ENCODE peak calls at places on chromosomes 6 and 20, in nine cellular contexts. X is GM12878, Z is transverse colon, V is spleen, U is GM23338, T is breast epithelium, D is HCT116, H is stomach, B is prostate gland. S is an unnamed sample. For H3K4me1, the result is how much of the 10 kb centered on the place peaks cover.

GRCh38 chr6:116461563-116462507 is 660 bp downstream of the CALHM6 start:
- DNase-seq in B (no peak), Z (peak), H (peak), U (peak), V (peak), T (no peak), D (no peak), X (no peak), S (peak)

GRCh38 chr6:136173519-136174507 is 76.3 kb downstream of the MTFR2 start:
- DNase-seq in X (no peak), T (no peak), Z (no peak), B (no peak), U (no peak), H (no peak), V (no peak), D (no peak), S (no peak)

GRCh38 chr6:73667798-73668197 is 14.0 kb upstream of the SLC17A5 start:
- DNase-seq in U (no peak), X (no peak), B (no peak), T (no peak), V (no peak), Z (no peak), H (no peak), D (no peak), S (no peak)

GRCh38 chr6:161056451-161056850 is 64.9 kb downstream of the MAP3K4 start:
- DNase-seq in B (no peak), D (no peak), H (no peak), V (no peak), U (no peak), Z (no peak), X (no peak), T (no peak), S (no peak)

GRCh38 chr6:90646936-90647335 is 60.1 kb upstream of the MAP3K7 start:
- DNase-seq in X (no peak), T (no peak), U (no peak), H (no peak), B (no peak), Z (no peak), D (no peak), V (no peak), S (no peak)

GRCh38 chr6:15247214-15247749 is 1.4 kb downstream of the JARID2 start:
- DNase-seq in D (no peak), U (no peak), B (no peak), H (no peak), X (no peak), V (no peak), T (no peak), Z (no peak), S (no peak)

GRCh38 chr6:27247133-27247836 is at the start of gene PRSS16:
- DNase-seq in Z (no peak), T (no peak), B (no peak), D (no peak), V (no peak), U (no peak), X (no peak), H (no peak), S (no peak)

GRCh38 chr6:93675856-93676255 is 256.5 kb upstream of the EPHA7 start:
- DNase-seq in Z (no peak), H (no peak), U (no peak), B (no peak), V (no peak), X (no peak), T (no peak), D (no peak), S (no peak)

GRCh38 chr6:163765326-163765725 is 350.8 kb downstream of the QKI start:
- DNase-seq in U (no peak), D (no peak), B (no peak), H (no peak), V (no peak), X (no peak), Z (no peak), T (no peak), S (no peak)

GRCh38 chr6:15474196-15474595 is 188.6 kb downstream of the DTNBP1 start:
- DNase-seq in Z (no peak), V (no peak), D (no peak), U (no peak), B (no peak), T (no peak), X (no peak), H (no peak), S (no peak)

GRCh38 chr20:40512567-40512966 is 176.5 kb downstream of the MAFB start:
- DNase-seq in U (no peak), V (no peak), Z (no peak), D (no peak), T (no peak), H (no peak), B (no peak), X (no peak), S (no peak)

GRCh38 chr6:113411006-113411405 is 446.1 kb upstream of the MARCKS start:
- DNase-seq in T (no peak), H (no peak), D (no peak), U (no peak), Z (peak), V (no peak), B (no peak), X (no peak), S (no peak)

GRCh38 chr6:76683985-76684384 is 611.5 kb upstream of the IMPG1 start:
- DNase-seq in V (no peak), Z (no peak), U (peak), T (no peak), H (no peak), X (no peak), D (no peak), B (no peak), S (no peak)

GRCh38 chr6:76681781-76682180 is 609.3 kb upstream of the IMPG1 start:
- DNase-seq in V (no peak), X (no peak), Z (no peak), D (no peak), B (no peak), T (no peak), H (no peak), U (no peak), S (no peak)

GRCh38 chr6:76682842-76683241 is 610.4 kb upstream of the IMPG1 start:
- DNase-seq in U (peak), H (no peak), X (no peak), V (no peak), Z (no peak), D (peak), T (no peak), B (no peak), S (no peak)

DNA sequence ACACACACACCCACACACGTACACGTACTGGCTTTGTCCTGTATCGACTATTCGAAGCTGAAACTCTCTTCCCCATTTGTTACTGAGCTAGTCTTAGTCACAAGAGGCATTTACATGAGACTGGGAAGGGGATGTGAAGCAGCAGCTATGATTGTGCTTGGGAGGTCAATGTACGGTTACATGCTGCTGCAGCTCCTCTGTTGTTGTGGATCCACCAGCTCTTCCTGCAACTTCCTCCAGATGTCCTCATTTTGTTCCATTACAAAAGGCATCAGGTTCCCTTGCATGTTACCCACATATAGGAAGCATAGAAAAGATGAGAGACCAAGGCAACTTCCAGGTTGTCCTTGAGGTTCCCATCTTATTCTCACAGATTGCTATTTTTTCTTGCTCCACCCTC is 612.4 kb upstream of the IMPG1 start:
- DNase-seq in D (no peak), V (no peak), X (no peak), U (peak), H (no peak), B (no peak), Z (no peak), T (no peak), S (no peak)
- TF ChIP-seq POLR2AphosphoS5 in D (no peak), V (no peak), X (no peak), U (no peak), H (no peak), B (no peak), Z (no peak), T (no peak), S (no peak)

DNA sequence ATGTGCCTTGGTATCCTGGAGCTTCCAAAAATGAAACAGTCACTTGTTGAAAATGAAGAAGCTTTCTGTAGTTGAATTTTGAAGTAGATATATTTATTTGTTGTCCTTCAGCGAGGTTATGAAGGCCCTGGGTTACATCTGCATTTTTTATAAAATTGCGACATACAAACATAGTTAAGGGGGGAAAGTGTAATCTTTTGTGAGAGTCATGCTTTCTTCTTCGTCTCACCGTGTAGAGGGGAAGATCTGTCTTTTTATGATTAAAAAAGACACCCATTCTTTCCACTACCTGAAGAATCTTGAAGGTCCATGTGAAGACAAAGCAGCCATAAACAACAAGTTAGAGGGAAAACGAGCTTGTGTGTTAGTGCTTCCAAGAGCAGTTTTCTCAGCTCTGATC is 37.0 kb downstream of the RREB1 start:
- DNase-seq in B (no peak), V (no peak), D (no peak), H (no peak), T (no peak), U (no peak), X (no peak), Z (no peak), S (no peak)
- H3K4me1 ChIP-seq in B (under half), V (half or more), D (half or more), H (half or more), T (under half), U (half or more), X (half or more), Z (half or more), S (half or more)

GRCh38 chr6:111485316-111485715 is 2.3 kb upstream of the REV3L start:
- DNase-seq in T (no peak), Z (no peak), H (no peak), D (no peak), V (no peak), X (no peak), U (no peak), B (no peak), S (no peak)

GRCh38 chr6:111484655-111484974 is 1.6 kb upstream of the REV3L start:
- DNase-seq in B (no peak), V (no peak), D (no peak), H (no peak), Z (no peak), T (no peak), U (no peak), X (no peak), S (no peak)

GRCh38 chr6:111482959-111483735 is at the start of gene REV3L:
- DNase-seq in V (peak), D (peak), Z (peak), H (peak), U (peak), B (peak), X (peak), T (peak), S (peak)

GRCh38 chr6:111482236-111482958 is 621 bp downstream of the REV3L start:
- DNase-seq in V (peak), U (peak), D (no peak), H (peak), Z (peak), X (no peak), T (peak), B (peak), S (peak)

GRCh38 chr6:111483736-111484654 is 977 bp upstream of the REV3L start:
- DNase-seq in B (peak), T (peak), Z (peak), V (peak), H (peak), D (peak), X (peak), U (peak), S (peak)
- TF ChIP-seq POLR2AphosphoS5 in B (peak), T (peak), Z (peak), V (peak), H (peak), D (peak), X (peak), U (peak), S (peak)

DNA sequence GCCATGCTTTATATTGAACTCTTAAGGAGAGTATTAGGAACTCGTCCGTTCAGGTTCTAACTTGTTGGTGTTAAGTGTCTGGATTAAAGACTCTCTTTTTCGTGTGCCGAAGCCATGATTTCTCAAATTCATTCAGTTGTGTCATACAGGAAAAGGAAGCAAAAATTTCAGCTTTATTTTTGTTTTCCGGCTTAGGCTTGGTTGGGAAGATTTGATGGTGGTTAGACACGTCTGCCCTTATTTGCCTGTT is 885 bp downstream of the DNAJC5 start:
- DNase-seq in H (no peak), V (no peak), X (no peak), T (no peak), B (no peak), U (no peak), Z (no peak), D (no peak), S (no peak)
- H3K4me1 ChIP-seq in H (under half), V (half or more), X (under half), T (under half), B (under half), U (under half), Z (under half), D (under half), S (under half)

DNA sequence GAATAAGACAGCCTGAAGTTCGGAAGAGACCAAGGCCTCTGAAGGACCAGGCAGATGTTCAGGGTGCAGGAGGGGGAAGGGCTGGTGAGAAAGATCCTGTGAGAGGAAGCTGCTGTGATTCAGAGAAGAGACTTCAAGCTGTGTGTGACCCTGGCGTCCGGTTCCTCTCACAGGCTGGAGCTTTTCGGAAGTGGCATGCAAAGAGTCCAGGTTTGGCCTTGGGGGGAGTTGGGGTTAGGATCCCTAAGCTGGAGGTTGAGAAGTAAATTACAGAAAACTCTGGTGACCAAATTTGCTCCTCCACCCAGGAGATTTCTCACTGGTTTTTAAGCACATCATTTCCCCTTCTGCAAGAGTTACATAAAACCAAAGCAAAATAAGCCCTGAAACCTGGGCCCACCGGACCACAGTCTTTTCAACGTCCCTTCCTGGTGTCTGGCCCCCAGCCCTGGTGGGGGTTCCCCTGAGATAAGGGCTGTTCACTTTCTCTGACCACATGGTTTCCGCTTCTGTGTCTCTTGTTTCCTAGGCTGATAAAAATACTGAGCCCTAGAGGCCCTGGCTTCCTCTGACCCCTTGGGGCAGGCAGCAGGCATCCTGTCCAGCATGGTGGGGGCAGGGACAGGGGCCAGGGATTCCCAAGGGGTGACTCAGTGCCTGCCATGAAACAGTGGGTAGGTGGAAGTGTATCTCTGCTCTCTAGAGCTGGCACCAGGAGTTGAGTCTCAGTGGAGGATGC is 12.0 kb upstream of the LTA start:
- DNase-seq in U (peak), V (peak), T (no peak), X (peak), D (no peak), Z (peak), B (no peak), H (no peak), S (no peak)
- TF ChIP-seq POLR2AphosphoS5 in U (no peak), V (peak), T (peak), X (peak), D (no peak), Z (peak), B (no peak), H (peak), S (no peak)

DNA sequence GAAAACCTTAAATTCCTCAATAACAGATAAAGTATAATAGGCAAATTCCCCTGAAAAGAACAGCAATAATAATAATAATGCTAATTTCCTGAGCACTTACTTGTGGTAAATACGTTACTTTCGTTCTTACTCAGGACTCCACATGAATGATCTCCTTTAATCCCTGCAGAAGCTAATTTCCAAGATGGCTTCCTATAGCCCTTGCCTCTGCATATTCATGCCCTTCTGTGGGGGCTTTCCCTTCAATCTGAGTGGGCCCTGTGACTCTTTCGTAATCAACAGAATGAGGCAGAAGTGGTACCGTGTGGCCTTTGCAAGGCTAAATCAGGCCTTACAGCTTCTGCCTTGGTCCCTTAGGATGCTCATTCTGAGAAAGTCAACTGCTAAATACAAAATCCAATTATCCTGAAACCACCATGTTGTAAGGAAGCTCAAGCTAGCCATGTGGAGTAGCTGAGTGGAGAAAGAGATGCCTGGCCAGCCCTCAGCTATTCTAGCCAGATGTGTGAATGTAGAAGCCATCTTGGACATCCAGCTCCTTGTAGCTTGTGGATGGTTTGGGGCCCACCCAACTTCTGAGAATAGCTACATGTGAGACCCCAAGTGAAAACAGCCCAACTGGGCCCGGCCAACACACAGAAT is 50.5 kb downstream of the MCUR1 start:
- DNase-seq in X (peak), D (no peak), T (no peak), B (no peak), U (no peak), V (no peak), Z (no peak), H (no peak), S (peak)
- H3K4me1 ChIP-seq in X (under half), D (under half), T (under half), B (under half), U (under half), V (under half), Z (under half), H (under half), S (half or more)

DNA sequence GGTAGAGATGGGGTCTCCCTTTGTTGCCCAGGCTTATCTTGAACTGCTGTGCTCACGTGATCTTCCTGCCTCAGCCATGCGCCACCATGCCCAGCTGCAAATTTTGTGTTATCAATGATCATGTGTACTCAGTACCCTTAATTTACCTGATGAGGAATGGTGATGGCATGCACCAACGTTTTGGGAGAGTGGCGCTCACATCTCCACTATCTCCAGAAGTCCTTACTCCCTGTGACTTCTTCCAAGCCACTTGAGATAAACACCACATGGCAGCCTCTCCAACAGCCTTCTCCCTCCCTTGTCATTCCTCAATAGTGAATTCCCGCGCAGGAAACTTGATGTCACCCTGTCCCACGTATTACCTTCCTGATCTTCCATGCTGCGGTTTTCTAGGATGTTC is 58.1 kb downstream of the PSMG4 start:
- DNase-seq in B (no peak), X (no peak), U (no peak), Z (no peak), T (no peak), D (no peak), H (no peak), V (no peak), S (no peak)
- TF ChIP-seq POLR2AphosphoS5 in B (no peak), X (no peak), U (no peak), Z (no peak), T (no peak), D (no peak), H (no peak), V (no peak), S (no peak)

DNA sequence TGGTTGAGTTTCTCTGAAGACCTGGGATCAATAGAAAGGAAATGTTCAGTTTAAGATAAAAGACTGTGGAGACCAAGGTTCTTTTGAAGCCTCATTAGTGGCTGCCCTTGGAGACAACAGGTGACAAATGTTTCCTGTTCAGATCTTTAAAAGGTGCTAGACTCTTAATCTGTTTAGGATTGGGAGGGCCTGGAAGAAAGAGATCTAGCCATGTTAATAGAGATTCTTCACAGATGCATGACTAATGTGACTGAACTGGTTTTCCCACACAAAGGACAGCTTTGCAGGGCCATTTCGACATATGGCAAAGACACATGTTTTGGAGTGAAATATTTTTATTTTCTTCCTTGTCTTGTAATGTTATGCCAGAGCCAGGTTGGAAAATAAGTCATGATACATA is 82.2 kb downstream of the WDR27 start:
- DNase-seq in Z (no peak), X (no peak), T (no peak), D (no peak), V (no peak), B (no peak), H (no peak), U (peak), S (no peak)
- H3K4me1 ChIP-seq in Z (under half), X (under half), T (under half), D (under half), V (under half), B (under half), H (under half), U (under half), S (under half)

GRCh38 chr20:19231359-19232035 is 19.1 kb downstream of the SLC24A3 start:
- DNase-seq in H (no peak), D (no peak), V (no peak), B (no peak), U (no peak), T (no peak), X (no peak), Z (no peak), S (no peak)
- TF ChIP-seq POLR2AphosphoS5 in H (no peak), D (no peak), V (no peak), B (no peak), U (no peak), T (no peak), X (no peak), Z (no peak), S (no peak)

S was measured in suprapubic skin.